ENCODE peak calls at places on chromosomes 2 and 18, in four cellular contexts. S, J, Z and U are unnamed samples.

GRCh38 chr2:146388757-146389156 is 1456.1 kb upstream of the ACVR2A start:
- DNase-seq in Z (no peak), J (no peak), S (no peak), U (no peak)

GRCh38 chr2:71462641-71463341 is 9.4 kb downstream of the DYSF start:
- DNase-seq in S (no peak), J (no peak), Z (peak), U (no peak)

GRCh38 chr18:72822202-72822601 is 45.6 kb downstream of the NETO1 start:
- DNase-seq in S (no peak), J (no peak), Z (no peak), U (no peak)

GRCh38 chr2:42060028-42060427 is 12.2 kb downstream of the PKDCC start:
- DNase-seq in J (no peak), S (no peak), Z (no peak), U (no peak)

GRCh38 chr2:14427982-14428567 is 204.4 kb upstream of the LRATD1 start:
- DNase-seq in Z (no peak), S (no peak), J (no peak), U (no peak)

GRCh38 chr18:63155169-63155852 is 164.3 kb downstream of the BCL2 start:
- DNase-seq in Z (peak), J (peak), S (no peak), U (peak)

GRCh38 chr18:56245856-56246575 is 392.4 kb downstream of the TXNL1 start:
- DNase-seq in S (no peak), Z (no peak), J (no peak), U (no peak)

GRCh38 chr2:166157578-166157977 is 29.8 kb upstream of the SCN1A start:
- DNase-seq in Z (no peak), J (no peak), S (no peak), U (no peak)

GRCh38 chr2:147451131-147451530 is 393.7 kb upstream of the ACVR2A start:
- DNase-seq in J (no peak), Z (no peak), S (no peak), U (no peak)

GRCh38 chr2:177243476-177243875 is 21.1 kb downstream of the NFE2L2 start:
- DNase-seq in J (no peak), Z (no peak), S (no peak), U (no peak)

GRCh38 chr18:11322006-11322405 is 172.6 kb upstream of the PIEZO2 start:
- DNase-seq in J (no peak), Z (no peak), S (no peak), U (no peak)

GRCh38 chr2:70685771-70686171 is 82.2 kb downstream of the ADD2 start:
- DNase-seq in S (no peak), Z (peak), J (peak), U (no peak)

DNA sequence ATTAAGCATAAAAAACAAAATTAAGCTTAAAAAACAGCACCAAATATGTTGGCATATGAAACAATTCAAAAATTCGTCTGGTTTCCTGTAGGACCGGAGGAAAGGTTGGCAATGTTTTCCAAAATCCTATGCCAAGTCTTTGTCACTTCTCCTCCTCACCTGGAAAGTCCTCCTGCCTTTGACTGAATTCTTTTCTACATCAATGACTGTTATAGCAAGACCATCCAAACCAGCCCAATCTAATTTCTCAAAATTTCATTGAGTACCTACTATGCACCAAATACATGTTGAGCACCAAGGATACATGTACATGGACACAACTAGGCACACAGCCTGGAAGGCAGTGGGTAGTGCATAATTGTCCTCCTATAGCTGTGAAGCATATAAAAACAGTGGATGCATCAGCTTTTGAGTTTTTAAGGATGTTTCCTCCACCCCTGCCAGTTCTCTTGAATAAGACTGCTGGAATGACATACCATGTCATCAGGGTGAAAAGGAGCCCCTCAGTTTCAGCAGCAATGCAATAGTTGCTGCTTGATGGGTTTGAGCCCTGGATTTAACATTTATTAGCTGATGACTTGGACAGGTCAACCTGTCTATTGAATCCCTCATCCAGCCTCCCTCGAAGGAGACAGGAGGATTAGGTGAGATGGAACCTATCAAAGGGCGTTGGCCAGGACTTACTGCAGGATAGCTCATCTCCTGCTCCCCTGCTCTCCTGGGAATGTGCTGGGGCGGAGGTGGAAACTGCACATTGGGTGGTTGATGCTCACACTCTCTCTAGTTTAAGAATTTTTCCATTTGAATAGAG is 4.5 kb downstream of the FABP1 start:
- DNase-seq in J (no peak), Z (no peak), S (no peak), U (no peak)
- TF ChIP-seq POLR2A in J (no peak), Z (no peak), S (no peak), U (no peak)

GRCh38 chr2:217964658-217965161 is 38.1 kb downstream of the TNS1 start:
- DNase-seq in J (no peak), S (no peak), Z (peak), U (no peak)
- TF ChIP-seq CTCF in J (no peak), S (no peak), Z (no peak), U (no peak)

GRCh38 chr2:241507430-241508239 is 749 bp downstream of the STK25 start:
- DNase-seq in Z (no peak), J (peak), S (peak), U (peak)

GRCh38 chr2:241508240-241508509 is 209 bp downstream of the STK25 start:
- DNase-seq in Z (no peak), J (no peak), S (no peak), U (no peak)

GRCh38 chr2:241509408-241509784 is 1.0 kb upstream of the STK25 start:
- DNase-seq in Z (no peak), J (no peak), S (no peak), U (no peak)

GRCh38 chr2:241506793-241507429 is 1.5 kb downstream of the STK25 start:
- DNase-seq in J (no peak), Z (no peak), S (no peak), U (peak)

GRCh38 chr2:241508510-241509407 is at the start of gene STK25:
- DNase-seq in S (peak), Z (peak), J (peak), U (peak)
- TF ChIP-seq POLR2A in S (peak), Z (peak), J (peak), U (peak)

GRCh38 chr2:235098273-235098672 is 146.5 kb downstream of the SH3BP4 start:
- DNase-seq in Z (no peak), S (no peak), J (no peak), U (no peak)
- TF ChIP-seq CTCF in Z (no peak), S (no peak), J (no peak), U (no peak)

DNA sequence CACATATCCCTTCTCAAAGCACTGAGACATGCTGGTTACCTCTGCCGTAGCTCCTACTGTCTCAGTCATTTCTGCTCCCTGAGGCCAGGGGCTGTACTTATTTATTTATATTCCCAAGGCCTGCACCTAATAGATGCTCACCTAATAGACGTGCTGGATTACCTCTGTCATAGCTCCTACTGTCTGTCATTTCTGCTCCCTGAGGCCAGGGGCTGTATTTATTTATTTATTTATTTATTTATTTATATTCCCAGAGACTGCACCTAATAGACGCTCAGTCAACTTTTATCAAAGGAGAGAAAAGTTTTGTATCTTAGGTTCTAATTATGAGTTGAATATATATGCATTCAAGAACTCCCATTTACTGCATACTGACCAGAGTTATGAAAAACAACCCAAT is 414.0 kb upstream of the TRIB2 start:
- DNase-seq in S (no peak), J (no peak), Z (no peak), U (no peak)
- TF ChIP-seq POLR2A in S (no peak), J (no peak), Z (no peak), U (no peak)

GRCh38 chr2:217922101-217923006 is 80.4 kb downstream of the TNS1 start:
- DNase-seq in Z (no peak), J (no peak), S (peak), U (peak)
- TF ChIP-seq CTCF in Z (peak), J (no peak), S (no peak), U (peak)

DNA sequence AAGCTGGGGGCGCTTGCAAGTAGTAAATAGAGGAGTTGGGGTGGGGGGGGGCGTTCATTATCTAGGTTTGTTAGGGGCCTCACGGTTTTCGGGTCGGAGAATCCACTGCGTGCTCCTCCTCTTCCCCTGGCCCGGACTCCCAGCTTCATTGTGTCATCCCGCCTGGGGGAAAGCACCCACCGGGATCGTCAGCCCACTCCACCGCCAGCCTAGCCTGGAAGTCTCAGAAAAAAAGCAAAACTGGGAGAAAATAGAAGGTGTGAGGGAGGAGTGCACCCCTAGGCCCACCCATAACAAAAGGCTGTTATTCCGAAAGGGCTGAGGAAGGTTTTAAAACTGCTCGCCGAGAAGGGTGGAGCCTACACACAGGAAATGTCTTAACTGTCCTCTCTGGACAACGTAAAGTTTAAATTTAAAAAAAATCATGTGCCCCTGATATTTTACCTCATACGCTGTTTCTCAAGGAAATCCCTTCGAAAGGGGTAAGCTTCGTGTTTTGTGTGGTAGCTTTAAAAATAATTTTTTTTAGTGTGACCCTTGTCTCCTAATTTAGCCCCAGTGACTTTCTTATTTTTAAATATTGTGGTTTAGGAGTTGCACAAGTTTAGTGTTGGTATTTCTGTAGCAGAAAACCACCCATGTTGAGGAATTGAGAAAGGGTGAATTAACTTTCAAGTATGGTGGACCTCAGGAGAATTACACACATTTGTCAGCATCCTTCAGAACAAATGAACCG is 104.2 kb downstream of the SPTBN1 start:
- DNase-seq in J (peak), S (peak), Z (peak), U (peak)
- TF ChIP-seq POLR2A in J (no peak), S (no peak), Z (peak), U (no peak)